ENCODE peak calls at places on chromosomes 6 and 20, in ten cellular contexts. One of them, this sample, is unnamed.
A peak's percentile ranks its signal among the peaks of the same experiment; 100 is the strongest.

GRCh38 chr20:47603260-47603659 is 101.6 kb downstream of the NCOA3 start:
- DNase-seq in prostate gland: no peak
- DNase-seq in type B pancreatic cell: no peak
- DNase-seq in nephron progenitor cell: no peak
- DNase-seq in upper lobe of left lung: no peak
- DNase-seq in sigmoid colon: no peak
- DNase-seq in Peyer's patch: no peak
- DNase-seq in heart left ventricle: no peak
- DNase-seq in progenitor cell of endocrine pancreas: no peak
- DNase-seq in A549: no peak
- DNase-seq in this sample: no peak

GRCh38 chr20:49637238-49637637 is 69.3 kb upstream of the PTGIS start:
- DNase-seq in heart left ventricle: no peak
- DNase-seq in upper lobe of left lung: no peak
- DNase-seq in progenitor cell of endocrine pancreas: no peak
- DNase-seq in nephron progenitor cell: no peak
- DNase-seq in Peyer's patch: no peak
- DNase-seq in sigmoid colon: no peak
- DNase-seq in A549: no peak
- DNase-seq in type B pancreatic cell: no peak
- DNase-seq in prostate gland: no peak
- DNase-seq in this sample: no peak

GRCh38 chr6:126539022-126539421 is 199.1 kb downstream of the CENPW start:
- DNase-seq in Peyer's patch: no peak
- DNase-seq in type B pancreatic cell: no peak
- DNase-seq in heart left ventricle: no peak
- DNase-seq in sigmoid colon: no peak
- DNase-seq in nephron progenitor cell: no peak
- DNase-seq in upper lobe of left lung: no peak
- DNase-seq in progenitor cell of endocrine pancreas: no peak
- DNase-seq in prostate gland: no peak
- DNase-seq in A549: peak; percentile 39
- DNase-seq in this sample: no peak

GRCh38 chr6:113668712-113669408 is 188.3 kb upstream of the MARCKS start:
- DNase-seq in upper lobe of left lung: no peak
- DNase-seq in nephron progenitor cell: no peak
- DNase-seq in prostate gland: no peak
- DNase-seq in Peyer's patch: no peak
- DNase-seq in sigmoid colon: no peak
- DNase-seq in type B pancreatic cell: no peak
- DNase-seq in A549: peak; percentile 27
- DNase-seq in heart left ventricle: no peak
- DNase-seq in progenitor cell of endocrine pancreas: no peak
- DNase-seq in this sample: no peak

GRCh38 chr20:50292324-50293243 is 102.0 kb downstream of the CEBPB start:
- DNase-seq in nephron progenitor cell: peak; percentile 32
- DNase-seq in heart left ventricle: peak; percentile 94
- DNase-seq in progenitor cell of endocrine pancreas: no peak
- DNase-seq in Peyer's patch: peak; percentile 89
- DNase-seq in prostate gland: peak; percentile 78
- DNase-seq in sigmoid colon: peak; percentile 98
- DNase-seq in upper lobe of left lung: peak; percentile 93
- DNase-seq in A549: peak; percentile 97
- DNase-seq in type B pancreatic cell: no peak
- DNase-seq in this sample: peak; percentile 91

GRCh38 chr6:77030929-77031674 is 432.2 kb downstream of the HTR1B start:
- DNase-seq in Peyer's patch: no peak
- DNase-seq in type B pancreatic cell: no peak
- DNase-seq in nephron progenitor cell: no peak
- DNase-seq in heart left ventricle: no peak
- DNase-seq in sigmoid colon: no peak
- DNase-seq in progenitor cell of endocrine pancreas: no peak
- DNase-seq in prostate gland: no peak
- DNase-seq in A549: no peak
- DNase-seq in upper lobe of left lung: no peak
- DNase-seq in this sample: no peak

GRCh38 chr20:36472656-36473071 is 68.7 kb upstream of the MYL9 start:
- DNase-seq in heart left ventricle: no peak
- DNase-seq in type B pancreatic cell: no peak
- DNase-seq in nephron progenitor cell: no peak
- DNase-seq in A549: peak; percentile 53
- DNase-seq in sigmoid colon: peak; percentile 83
- DNase-seq in prostate gland: peak; percentile 69
- DNase-seq in upper lobe of left lung: peak; percentile 72
- DNase-seq in Peyer's patch: peak; percentile 79
- DNase-seq in progenitor cell of endocrine pancreas: no peak
- DNase-seq in this sample: peak; percentile 54

GRCh38 chr6:19210849-19211590 is 626.1 kb upstream of the ID4 start:
- DNase-seq in progenitor cell of endocrine pancreas: no peak
- DNase-seq in type B pancreatic cell: no peak
- DNase-seq in nephron progenitor cell: peak; percentile 59
- DNase-seq in sigmoid colon: no peak
- DNase-seq in Peyer's patch: no peak
- DNase-seq in prostate gland: no peak
- DNase-seq in heart left ventricle: peak; percentile 45
- DNase-seq in upper lobe of left lung: no peak
- DNase-seq in A549: peak; percentile 4
- DNase-seq in this sample: no peak

GRCh38 chr20:43459022-43459942 is 1.6 kb downstream of the SRSF6 start:
- DNase-seq in type B pancreatic cell: no peak
- DNase-seq in sigmoid colon: no peak
- DNase-seq in prostate gland: no peak
- DNase-seq in upper lobe of left lung: no peak
- DNase-seq in Peyer's patch: peak; percentile 57
- DNase-seq in heart left ventricle: no peak
- DNase-seq in progenitor cell of endocrine pancreas: no peak
- DNase-seq in nephron progenitor cell: peak; percentile 55
- DNase-seq in A549: peak; percentile 45
- DNase-seq in this sample: no peak

GRCh38 chr6:99573980-99574617 is 5.6 kb upstream of the CCNC start:
- DNase-seq in Peyer's patch: no peak
- DNase-seq in nephron progenitor cell: no peak
- DNase-seq in heart left ventricle: no peak
- DNase-seq in upper lobe of left lung: no peak
- DNase-seq in type B pancreatic cell: no peak
- DNase-seq in progenitor cell of endocrine pancreas: no peak
- DNase-seq in prostate gland: no peak
- DNase-seq in A549: no peak
- DNase-seq in sigmoid colon: no peak
- DNase-seq in this sample: no peak

GRCh38 chr20:32158943-32159660 is 48.4 kb downstream of the PLAGL2 start:
- DNase-seq in sigmoid colon: peak; percentile 28
- DNase-seq in A549: no peak
- DNase-seq in prostate gland: no peak
- DNase-seq in progenitor cell of endocrine pancreas: no peak
- DNase-seq in heart left ventricle: no peak
- DNase-seq in upper lobe of left lung: no peak
- DNase-seq in type B pancreatic cell: no peak
- DNase-seq in nephron progenitor cell: no peak
- DNase-seq in Peyer's patch: peak; percentile 36
- DNase-seq in this sample: no peak

GRCh38 chr6:166940643-166941068 is 15.7 kb downstream of the RNASET2 start:
- DNase-seq in A549: no peak
- DNase-seq in prostate gland: no peak
- DNase-seq in nephron progenitor cell: no peak
- DNase-seq in upper lobe of left lung: no peak
- DNase-seq in sigmoid colon: no peak
- DNase-seq in heart left ventricle: no peak
- DNase-seq in type B pancreatic cell: peak; percentile 32
- DNase-seq in progenitor cell of endocrine pancreas: no peak
- DNase-seq in Peyer's patch: no peak
- DNase-seq in this sample: no peak

GRCh38 chr6:121733216-121733615 is 297.8 kb downstream of the GJA1 start:
- DNase-seq in prostate gland: no peak
- DNase-seq in progenitor cell of endocrine pancreas: no peak
- DNase-seq in type B pancreatic cell: no peak
- DNase-seq in Peyer's patch: no peak
- DNase-seq in nephron progenitor cell: no peak
- DNase-seq in A549: no peak
- DNase-seq in heart left ventricle: no peak
- DNase-seq in sigmoid colon: no peak
- DNase-seq in upper lobe of left lung: no peak
- DNase-seq in this sample: no peak

GRCh38 chr6:47727391-47727790 is 29.0 kb downstream of the ADGRF4 start:
- DNase-seq in sigmoid colon: no peak
- DNase-seq in nephron progenitor cell: no peak
- DNase-seq in upper lobe of left lung: no peak
- DNase-seq in type B pancreatic cell: no peak
- DNase-seq in A549: no peak
- DNase-seq in prostate gland: no peak
- DNase-seq in Peyer's patch: no peak
- DNase-seq in progenitor cell of endocrine pancreas: no peak
- DNase-seq in heart left ventricle: no peak
- DNase-seq in this sample: no peak

GRCh38 chr20:11726021-11726420 is 191.7 kb upstream of the BTBD3 start:
- DNase-seq in A549: no peak
- DNase-seq in Peyer's patch: no peak
- DNase-seq in nephron progenitor cell: no peak
- DNase-seq in heart left ventricle: no peak
- DNase-seq in sigmoid colon: no peak
- DNase-seq in prostate gland: no peak
- DNase-seq in type B pancreatic cell: no peak
- DNase-seq in progenitor cell of endocrine pancreas: no peak
- DNase-seq in upper lobe of left lung: no peak
- DNase-seq in this sample: no peak

GRCh38 chr6:100078509-100078908 is 84.5 kb upstream of the MCHR2 start:
- DNase-seq in upper lobe of left lung: no peak
- DNase-seq in prostate gland: no peak
- DNase-seq in A549: peak; percentile 48
- DNase-seq in heart left ventricle: no peak
- DNase-seq in nephron progenitor cell: peak; percentile 12
- DNase-seq in Peyer's patch: no peak
- DNase-seq in progenitor cell of endocrine pancreas: no peak
- DNase-seq in type B pancreatic cell: no peak
- DNase-seq in sigmoid colon: no peak
- DNase-seq in this sample: no peak

GRCh38 chr6:79861023-79861422 is 86.3 kb downstream of the ELOVL4 start:
- DNase-seq in progenitor cell of endocrine pancreas: no peak
- DNase-seq in prostate gland: no peak
- DNase-seq in nephron progenitor cell: no peak
- DNase-seq in sigmoid colon: no peak
- DNase-seq in upper lobe of left lung: no peak
- DNase-seq in Peyer's patch: no peak
- DNase-seq in heart left ventricle: no peak
- DNase-seq in type B pancreatic cell: no peak
- DNase-seq in A549: no peak
- DNase-seq in this sample: no peak

GRCh38 chr20:46151936-46152335 is 33.8 kb downstream of the CD40 start:
- DNase-seq in prostate gland: no peak
- DNase-seq in sigmoid colon: no peak
- DNase-seq in heart left ventricle: no peak
- DNase-seq in A549: peak; percentile 14
- DNase-seq in upper lobe of left lung: no peak
- DNase-seq in Peyer's patch: no peak
- DNase-seq in type B pancreatic cell: no peak
- DNase-seq in nephron progenitor cell: peak; percentile 53
- DNase-seq in progenitor cell of endocrine pancreas: no peak
- DNase-seq in this sample: no peak

GRCh38 chr20:17909745-17910345 is 58.7 kb downstream of the SNX5 start:
- DNase-seq in A549: no peak
- DNase-seq in progenitor cell of endocrine pancreas: no peak
- DNase-seq in heart left ventricle: no peak
- DNase-seq in sigmoid colon: peak; percentile 20
- DNase-seq in type B pancreatic cell: no peak
- DNase-seq in prostate gland: no peak
- DNase-seq in Peyer's patch: no peak
- DNase-seq in upper lobe of left lung: no peak
- DNase-seq in nephron progenitor cell: no peak
- DNase-seq in this sample: no peak
- TF ChIP-seq CTCF in A549: no peak
- TF ChIP-seq CTCF in progenitor cell of endocrine pancreas: no peak
- TF ChIP-seq CTCF in heart left ventricle: no peak
- TF ChIP-seq CTCF in sigmoid colon: no peak
- TF ChIP-seq CTCF in type B pancreatic cell: no peak
- TF ChIP-seq CTCF in prostate gland: no peak
- TF ChIP-seq CTCF in Peyer's patch: no peak
- TF ChIP-seq CTCF in upper lobe of left lung: no peak
- TF ChIP-seq CTCF in nephron progenitor cell: no peak
- TF ChIP-seq CTCF in this sample: no peak

GRCh38 chr6:84346372-84346771 is 118.9 kb upstream of the CEP162 start:
- DNase-seq in type B pancreatic cell: no peak
- DNase-seq in A549: no peak
- DNase-seq in sigmoid colon: no peak
- DNase-seq in progenitor cell of endocrine pancreas: no peak
- DNase-seq in Peyer's patch: no peak
- DNase-seq in heart left ventricle: no peak
- DNase-seq in nephron progenitor cell: no peak
- DNase-seq in upper lobe of left lung: no peak
- DNase-seq in prostate gland: no peak
- DNase-seq in this sample: no peak
- TF ChIP-seq CTCF in type B pancreatic cell: no peak
- TF ChIP-seq CTCF in A549: no peak
- TF ChIP-seq CTCF in sigmoid colon: no peak
- TF ChIP-seq CTCF in progenitor cell of endocrine pancreas: no peak
- TF ChIP-seq CTCF in Peyer's patch: no peak
- TF ChIP-seq CTCF in heart left ventricle: no peak
- TF ChIP-seq CTCF in nephron progenitor cell: no peak
- TF ChIP-seq CTCF in upper lobe of left lung: no peak
- TF ChIP-seq CTCF in prostate gland: no peak
- TF ChIP-seq CTCF in this sample: no peak

DNA sequence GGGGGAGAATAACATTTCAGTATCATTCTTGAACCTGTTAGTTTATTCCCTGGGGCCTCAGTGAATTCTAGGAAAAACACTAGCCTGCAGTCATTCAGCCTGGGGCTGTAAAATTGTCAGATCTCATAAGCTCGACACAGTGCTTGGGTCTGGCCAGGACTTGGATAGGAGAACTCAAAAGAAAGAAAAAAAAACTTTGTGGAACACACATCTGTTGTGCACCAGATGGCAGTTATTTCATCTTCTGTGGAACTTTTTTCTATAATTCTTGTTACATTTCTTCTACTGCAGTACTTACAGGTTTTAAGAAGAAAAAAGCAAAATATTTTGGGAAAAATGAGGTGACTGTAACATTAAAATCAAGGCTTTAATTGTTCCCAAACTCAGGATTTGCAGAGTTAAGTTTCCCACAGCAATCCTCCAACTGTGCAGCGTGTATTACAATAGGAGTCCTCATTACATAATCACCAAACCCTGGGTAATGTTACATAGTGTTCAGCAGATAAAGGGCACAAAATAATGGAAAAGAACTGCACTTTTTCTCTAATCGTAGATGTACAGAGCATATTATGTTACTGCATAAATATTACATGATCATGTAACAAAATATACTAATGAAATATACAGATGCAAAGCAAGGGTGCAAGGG is 531.1 kb upstream of the CITED2 start:
- DNase-seq in nephron progenitor cell: no peak
- DNase-seq in A549: no peak
- DNase-seq in heart left ventricle: no peak
- DNase-seq in Peyer's patch: no peak
- DNase-seq in type B pancreatic cell: no peak
- DNase-seq in upper lobe of left lung: no peak
- DNase-seq in prostate gland: no peak
- DNase-seq in sigmoid colon: no peak
- DNase-seq in progenitor cell of endocrine pancreas: no peak
- DNase-seq in this sample: no peak
- TF ChIP-seq CTCF in nephron progenitor cell: no peak
- TF ChIP-seq CTCF in A549: no peak
- TF ChIP-seq CTCF in heart left ventricle: no peak
- TF ChIP-seq CTCF in Peyer's patch: no peak
- TF ChIP-seq CTCF in type B pancreatic cell: peak; percentile 18
- TF ChIP-seq CTCF in upper lobe of left lung: no peak
- TF ChIP-seq CTCF in prostate gland: no peak
- TF ChIP-seq CTCF in sigmoid colon: no peak
- TF ChIP-seq CTCF in progenitor cell of endocrine pancreas: no peak
- TF ChIP-seq CTCF in this sample: no peak

GRCh38 chr6:105402090-105402980 is 547 bp downstream of the PREP start:
- DNase-seq in type B pancreatic cell: no peak
- DNase-seq in Peyer's patch: peak; percentile 65
- DNase-seq in upper lobe of left lung: peak; percentile 42
- DNase-seq in prostate gland: peak; percentile 8
- DNase-seq in progenitor cell of endocrine pancreas: no peak
- DNase-seq in A549: peak; percentile 41
- DNase-seq in nephron progenitor cell: peak; percentile 18
- DNase-seq in heart left ventricle: no peak
- DNase-seq in sigmoid colon: peak; percentile 65
- DNase-seq in this sample: peak; percentile 36
- TF ChIP-seq CTCF in type B pancreatic cell: no peak
- TF ChIP-seq CTCF in Peyer's patch: no peak
- TF ChIP-seq CTCF in upper lobe of left lung: no peak
- TF ChIP-seq CTCF in prostate gland: no peak
- TF ChIP-seq CTCF in progenitor cell of endocrine pancreas: no peak
- TF ChIP-seq CTCF in A549: no peak
- TF ChIP-seq CTCF in nephron progenitor cell: no peak
- TF ChIP-seq CTCF in heart left ventricle: no peak
- TF ChIP-seq CTCF in sigmoid colon: no peak
- TF ChIP-seq CTCF in this sample: no peak